ENCODE peak calls at places on chromosomes 6 and 20, in seven cellular contexts. One of them, this sample, is unnamed. For H3K4me1, the result is how much of the 10 kb centered on the place peaks cover.

GRCh38 chr20:49340161-49340966 is 62.5 kb upstream of the ZNFX1 start:
- DNase-seq in stomach: no peak
- DNase-seq in uterus: no peak
- DNase-seq in transverse colon: no peak
- DNase-seq in ovary: no peak
- DNase-seq in A549: no peak
- DNase-seq in upper lobe of left lung: no peak
- DNase-seq in this sample: no peak

GRCh38 chr20:1423206-1423605 is 30.4 kb upstream of the FKBP1A start:
- DNase-seq in stomach: no peak
- DNase-seq in uterus: no peak
- DNase-seq in transverse colon: no peak
- DNase-seq in ovary: no peak
- DNase-seq in A549: no peak
- DNase-seq in upper lobe of left lung: no peak
- DNase-seq in this sample: no peak

GRCh38 chr6:90080876-90081464 is 186.7 kb downstream of the GJA10 start:
- DNase-seq in stomach: no peak
- DNase-seq in uterus: no peak
- DNase-seq in transverse colon: no peak
- DNase-seq in ovary: no peak
- DNase-seq in A549: no peak
- DNase-seq in upper lobe of left lung: no peak
- DNase-seq in this sample: no peak

GRCh38 chr6:148530394-148530923 is 187.8 kb downstream of the SASH1 start:
- DNase-seq in stomach: no peak
- DNase-seq in uterus: peak
- DNase-seq in transverse colon: no peak
- DNase-seq in ovary: no peak
- DNase-seq in A549: peak
- DNase-seq in upper lobe of left lung: no peak
- DNase-seq in this sample: no peak

GRCh38 chr6:130129781-130130246 is 92.9 kb downstream of the SAMD3 start:
- DNase-seq in stomach: no peak
- DNase-seq in uterus: no peak
- DNase-seq in transverse colon: no peak
- DNase-seq in ovary: no peak
- DNase-seq in A549: no peak
- DNase-seq in upper lobe of left lung: no peak
- DNase-seq in this sample: no peak

GRCh38 chr6:70469965-70470364 is 56.7 kb downstream of the FAM135A start:
- DNase-seq in stomach: no peak
- DNase-seq in uterus: no peak
- DNase-seq in transverse colon: no peak
- DNase-seq in ovary: no peak
- DNase-seq in A549: no peak
- DNase-seq in upper lobe of left lung: no peak
- DNase-seq in this sample: no peak

GRCh38 chr6:41488392-41489129 is 57.6 kb upstream of the FOXP4 start:
- DNase-seq in stomach: no peak
- DNase-seq in uterus: peak
- DNase-seq in transverse colon: peak
- DNase-seq in ovary: peak
- DNase-seq in A549: no peak
- DNase-seq in upper lobe of left lung: no peak
- DNase-seq in this sample: no peak

GRCh38 chr6:128572286-128572685 is 51.9 kb upstream of the PTPRK start:
- DNase-seq in stomach: no peak
- DNase-seq in uterus: no peak
- DNase-seq in transverse colon: no peak
- DNase-seq in ovary: no peak
- DNase-seq in A549: no peak
- DNase-seq in upper lobe of left lung: no peak
- DNase-seq in this sample: no peak

GRCh38 chr6:4397307-4397706 is 261.9 kb upstream of the ECI2 start:
- DNase-seq in stomach: no peak
- DNase-seq in uterus: no peak
- DNase-seq in transverse colon: no peak
- DNase-seq in ovary: no peak
- DNase-seq in A549: no peak
- DNase-seq in upper lobe of left lung: no peak
- DNase-seq in this sample: no peak

GRCh38 chr6:105726902-105727655 is 324.2 kb upstream of the PREP start:
- DNase-seq in stomach: no peak
- DNase-seq in uterus: no peak
- DNase-seq in transverse colon: no peak
- DNase-seq in ovary: no peak
- DNase-seq in A549: no peak
- DNase-seq in upper lobe of left lung: no peak
- DNase-seq in this sample: no peak

GRCh38 chr6:167934426-167934864 is 63.0 kb upstream of the KIF25 start:
- DNase-seq in stomach: peak
- DNase-seq in uterus: no peak
- DNase-seq in transverse colon: peak
- DNase-seq in ovary: no peak
- DNase-seq in A549: no peak
- DNase-seq in upper lobe of left lung: peak
- DNase-seq in this sample: no peak

GRCh38 chr6:85261250-85261649 is 188.6 kb upstream of the NT5E start:
- DNase-seq in stomach: no peak
- DNase-seq in uterus: no peak
- DNase-seq in transverse colon: no peak
- DNase-seq in ovary: no peak
- DNase-seq in A549: no peak
- DNase-seq in upper lobe of left lung: no peak
- DNase-seq in this sample: no peak

GRCh38 chr20:44747166-44748004 is 1.7 kb downstream of the KCNK15 start:
- DNase-seq in stomach: peak
- DNase-seq in uterus: peak
- DNase-seq in transverse colon: peak
- DNase-seq in ovary: peak
- DNase-seq in A549: peak
- DNase-seq in upper lobe of left lung: peak
- DNase-seq in this sample: peak

GRCh38 chr6:84027340-84028183 is 6.0 kb upstream of the MRAP2 start:
- DNase-seq in stomach: peak
- DNase-seq in uterus: no peak
- DNase-seq in transverse colon: peak
- DNase-seq in ovary: peak
- DNase-seq in A549: peak
- DNase-seq in upper lobe of left lung: no peak
- DNase-seq in this sample: peak

GRCh38 chr20:50245561-50246366 is 55.1 kb downstream of the CEBPB start:
- DNase-seq in stomach: no peak
- DNase-seq in uterus: no peak
- DNase-seq in transverse colon: no peak
- DNase-seq in ovary: no peak
- DNase-seq in A549: no peak
- DNase-seq in upper lobe of left lung: no peak
- DNase-seq in this sample: no peak

GRCh38 chr6:112196290-112196689 is 58.1 kb downstream of the LAMA4 start:
- DNase-seq in stomach: no peak
- DNase-seq in uterus: no peak
- DNase-seq in transverse colon: no peak
- DNase-seq in ovary: no peak
- DNase-seq in A549: no peak
- DNase-seq in upper lobe of left lung: no peak
- DNase-seq in this sample: no peak

GRCh38 chr6:148520109-148520841 is 177.6 kb downstream of the SASH1 start:
- DNase-seq in stomach: no peak
- DNase-seq in uterus: no peak
- DNase-seq in transverse colon: no peak
- DNase-seq in ovary: no peak
- DNase-seq in A549: no peak
- DNase-seq in upper lobe of left lung: no peak
- DNase-seq in this sample: no peak

GRCh38 chr6:17965397-17965796 is 22.0 kb downstream of the KIF13A start:
- DNase-seq in stomach: no peak
- DNase-seq in uterus: no peak
- DNase-seq in transverse colon: no peak
- DNase-seq in ovary: no peak
- DNase-seq in A549: no peak
- DNase-seq in upper lobe of left lung: no peak
- DNase-seq in this sample: no peak

GRCh38 chr6:142946181-142946923 is 1.4 kb upstream of the HIVEP2 start:
- DNase-seq in stomach: peak
- DNase-seq in uterus: peak
- DNase-seq in transverse colon: peak
- DNase-seq in ovary: peak
- DNase-seq in A549: peak
- DNase-seq in upper lobe of left lung: peak
- DNase-seq in this sample: peak
- TF ChIP-seq POLR2A in stomach: peak
- TF ChIP-seq POLR2A in uterus: peak
- TF ChIP-seq POLR2A in transverse colon: peak
- TF ChIP-seq POLR2A in ovary: peak
- TF ChIP-seq POLR2A in A549: peak
- TF ChIP-seq POLR2A in upper lobe of left lung: peak
- TF ChIP-seq POLR2A in this sample: peak

DNA sequence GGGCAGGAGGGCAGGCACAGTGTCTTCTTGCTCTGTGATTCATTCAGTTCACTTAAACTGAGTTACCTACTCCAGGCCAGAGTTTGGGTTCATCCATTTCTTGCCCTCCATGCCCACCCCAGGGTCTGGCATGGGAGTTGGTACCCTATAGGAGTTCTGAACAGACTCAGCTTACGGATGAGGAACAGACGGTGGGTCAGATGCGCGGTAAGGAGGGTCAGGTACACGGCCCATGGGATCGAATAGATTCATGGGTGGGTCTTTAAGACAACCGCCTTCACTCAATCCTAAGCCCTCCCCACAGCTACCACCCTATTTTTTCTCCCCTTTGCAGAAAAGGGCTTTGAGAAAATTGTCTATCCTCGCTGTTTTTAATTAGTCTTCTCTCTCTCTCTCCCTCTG is 13.1 kb upstream of the TRIB3 start:
- DNase-seq in stomach: no peak
- DNase-seq in uterus: no peak
- DNase-seq in transverse colon: no peak
- DNase-seq in ovary: no peak
- DNase-seq in A549: no peak
- DNase-seq in upper lobe of left lung: no peak
- DNase-seq in this sample: no peak
- H3K4me1 ChIP-seq in stomach: under half
- H3K4me1 ChIP-seq in uterus: under half
- H3K4me1 ChIP-seq in transverse colon: under half
- H3K4me1 ChIP-seq in ovary: under half
- H3K4me1 ChIP-seq in A549: half or more
- H3K4me1 ChIP-seq in upper lobe of left lung: under half
- H3K4me1 ChIP-seq in this sample: under half

GRCh38 chr20:46342045-46342378 is 33.7 kb upstream of the CDH22 start:
- DNase-seq in stomach: no peak
- DNase-seq in uterus: no peak
- DNase-seq in transverse colon: no peak
- DNase-seq in ovary: no peak
- DNase-seq in A549: no peak
- DNase-seq in upper lobe of left lung: no peak
- DNase-seq in this sample: no peak

GRCh38 chr20:46341374-46342044 is 33.2 kb upstream of the CDH22 start:
- DNase-seq in stomach: no peak
- DNase-seq in uterus: no peak
- DNase-seq in transverse colon: no peak
- DNase-seq in ovary: no peak
- DNase-seq in A549: no peak
- DNase-seq in upper lobe of left lung: no peak
- DNase-seq in this sample: no peak

GRCh38 chr20:46343358-46344357 is 35.4 kb upstream of the CDH22 start:
- DNase-seq in stomach: no peak
- DNase-seq in uterus: no peak
- DNase-seq in transverse colon: no peak
- DNase-seq in ovary: no peak
- DNase-seq in A549: no peak
- DNase-seq in upper lobe of left lung: no peak
- DNase-seq in this sample: no peak

GRCh38 chr20:46344488-46345162 is 36.3 kb upstream of the CDH22 start:
- DNase-seq in stomach: no peak
- DNase-seq in uterus: no peak
- DNase-seq in transverse colon: no peak
- DNase-seq in ovary: no peak
- DNase-seq in A549: no peak
- DNase-seq in upper lobe of left lung: no peak
- DNase-seq in this sample: no peak

GRCh38 chr20:46342451-46343357 is 34.4 kb upstream of the CDH22 start:
- DNase-seq in stomach: no peak
- DNase-seq in uterus: no peak
- DNase-seq in transverse colon: no peak
- DNase-seq in ovary: peak
- DNase-seq in A549: no peak
- DNase-seq in upper lobe of left lung: no peak
- DNase-seq in this sample: no peak
- H3K4me3 ChIP-seq in stomach: no peak
- H3K4me3 ChIP-seq in uterus: no peak
- H3K4me3 ChIP-seq in transverse colon: no peak
- H3K4me3 ChIP-seq in ovary: no peak
- H3K4me3 ChIP-seq in A549: no peak
- H3K4me3 ChIP-seq in upper lobe of left lung: no peak
- H3K4me3 ChIP-seq in this sample: no peak

GRCh38 chr20:43715044-43715443 is 11.8 kb downstream of the GTSF1L start:
- DNase-seq in stomach: no peak
- DNase-seq in uterus: no peak
- DNase-seq in transverse colon: no peak
- DNase-seq in ovary: no peak
- DNase-seq in A549: no peak
- DNase-seq in upper lobe of left lung: no peak
- DNase-seq in this sample: no peak

GRCh38 chr20:43716123-43716522 is 10.7 kb downstream of the GTSF1L start:
- DNase-seq in stomach: no peak
- DNase-seq in uterus: no peak
- DNase-seq in transverse colon: no peak
- DNase-seq in ovary: no peak
- DNase-seq in A549: no peak
- DNase-seq in upper lobe of left lung: no peak
- DNase-seq in this sample: no peak

GRCh38 chr20:43710370-43711044 is 16.3 kb downstream of the GTSF1L start:
- DNase-seq in stomach: no peak
- DNase-seq in uterus: no peak
- DNase-seq in transverse colon: peak
- DNase-seq in ovary: no peak
- DNase-seq in A549: no peak
- DNase-seq in upper lobe of left lung: no peak
- DNase-seq in this sample: no peak

GRCh38 chr20:43715511-43715910 is 11.3 kb downstream of the GTSF1L start:
- DNase-seq in stomach: no peak
- DNase-seq in uterus: no peak
- DNase-seq in transverse colon: no peak
- DNase-seq in ovary: no peak
- DNase-seq in A549: no peak
- DNase-seq in upper lobe of left lung: no peak
- DNase-seq in this sample: no peak

DNA sequence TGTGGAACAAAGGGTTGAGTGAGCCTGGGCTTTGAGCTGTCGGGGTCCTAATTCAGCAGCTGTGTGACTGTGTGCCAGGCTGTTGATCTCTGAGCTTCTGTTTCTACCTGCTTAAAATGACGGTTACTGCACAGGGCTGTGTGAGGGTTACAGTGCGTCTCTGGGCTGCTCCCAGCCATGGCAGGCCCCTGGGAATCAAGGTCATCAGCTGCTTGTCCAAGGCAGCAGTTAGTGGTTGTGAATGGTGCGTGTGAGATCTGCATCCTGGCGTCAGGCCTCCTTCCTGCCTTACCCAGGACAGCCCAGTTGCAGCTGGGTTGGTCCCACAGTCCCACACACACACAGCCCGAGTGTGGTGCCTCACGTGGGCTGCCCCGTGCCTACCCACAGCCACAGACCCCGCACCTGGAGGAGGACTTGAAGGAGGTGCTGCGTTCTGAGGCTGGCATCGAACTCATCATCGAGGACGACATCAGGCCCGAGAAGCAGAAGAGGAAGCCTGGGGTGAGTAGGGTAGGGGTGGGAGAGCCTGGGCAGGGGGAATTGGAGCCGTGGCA is 15.6 kb downstream of the GTSF1L start:
- DNase-seq in stomach: no peak
- DNase-seq in uterus: no peak
- DNase-seq in transverse colon: no peak
- DNase-seq in ovary: no peak
- DNase-seq in A549: no peak
- DNase-seq in upper lobe of left lung: no peak
- DNase-seq in this sample: no peak
- TF ChIP-seq POLR2A in stomach: no peak
- TF ChIP-seq POLR2A in uterus: no peak
- TF ChIP-seq POLR2A in transverse colon: no peak
- TF ChIP-seq POLR2A in ovary: no peak
- TF ChIP-seq POLR2A in A549: no peak
- TF ChIP-seq POLR2A in upper lobe of left lung: no peak
- TF ChIP-seq POLR2A in this sample: no peak